ENCODE peak calls at places on chromosomes 11 and 22, in five cellular contexts. F, S, M, O and U are unnamed samples. For H3K36me3, the result is how much of the 10 kb centered on the place peaks cover.

GRCh38 chr11:31805629-31806185 is 5.4 kb downstream of the PAX6 start:
- DNase-seq in F (peak), S (no peak), M (no peak), O (no peak), U (peak)

GRCh38 chr11:126533560-126533959 is 178.1 kb downstream of the ST3GAL4 start:
- DNase-seq in F (no peak), S (no peak), M (no peak), O (no peak), U (no peak)

GRCh38 chr11:123451183-123451907 is 21.3 kb downstream of the GRAMD1B start:
- DNase-seq in F (no peak), S (no peak), M (no peak), O (no peak), U (no peak)

GRCh38 chr22:45009881-45010531 is at the start of gene PHF21B:
- DNase-seq in F (peak), S (peak), M (peak), O (peak), U (peak)

GRCh38 chr11:132464939-132465338 is 1067.4 kb downstream of the OPCML start:
- DNase-seq in F (no peak), S (no peak), M (no peak), O (no peak), U (no peak)

GRCh38 chr11:33554219-33554618 is 146.4 kb downstream of the C11orf91 start:
- DNase-seq in F (no peak), S (no peak), M (no peak), O (no peak), U (no peak)

GRCh38 chr11:61695917-61696316 is 15.7 kb downstream of the DAGLA start:
- DNase-seq in F (peak), S (peak), M (peak), O (peak), U (peak)

GRCh38 chr11:82747471-82747870 is 13.8 kb upstream of the FAM181B start:
- DNase-seq in F (no peak), S (no peak), M (no peak), O (no peak), U (no peak)

GRCh38 chr11:97454988-97455387 is 1065.2 kb downstream of the JRKL start:
- DNase-seq in F (no peak), S (no peak), M (no peak), O (peak), U (no peak)

GRCh38 chr22:22022977-22023534 is 40.5 kb upstream of the TOP3B start:
- DNase-seq in F (no peak), S (no peak), M (no peak), O (no peak), U (no peak)

GRCh38 chr11:131092469-131092868 is 176.2 kb upstream of the SNX19 start:
- DNase-seq in F (no peak), S (no peak), M (no peak), O (no peak), U (no peak)

GRCh38 chr11:9566561-9567063 is 6.9 kb upstream of the WEE1 start:
- DNase-seq in F (no peak), S (no peak), M (no peak), O (peak), U (no peak)

GRCh38 chr11:45384711-45385241 is 98.6 kb upstream of the SYT13 start:
- DNase-seq in F (peak), S (no peak), M (no peak), O (no peak), U (peak)

GRCh38 chr11:27228232-27228631 is 134.8 kb downstream of the CCDC34 start:
- DNase-seq in F (no peak), S (no peak), M (no peak), O (no peak), U (no peak)

GRCh38 chr11:64566915-64567882 is 23.8 kb upstream of the SLC22A12 start:
- DNase-seq in F (no peak), S (no peak), M (no peak), O (no peak), U (peak)

GRCh38 chr11:64568041-64568571 is 22.9 kb upstream of the SLC22A12 start:
- DNase-seq in F (no peak), S (no peak), M (no peak), O (no peak), U (peak)

GRCh38 chr11:64564419-64564818 is 26.6 kb upstream of the SLC22A12 start:
- DNase-seq in F (no peak), S (no peak), M (no peak), O (no peak), U (no peak)

GRCh38 chr11:64564947-64565889 is 25.8 kb upstream of the SLC22A12 start:
- DNase-seq in F (no peak), S (no peak), M (no peak), O (no peak), U (peak)

GRCh38 chr11:64566042-64566914 is 24.7 kb upstream of the SLC22A12 start:
- DNase-seq in F (no peak), S (peak), M (no peak), O (peak), U (peak)
- H3K4me3 ChIP-seq in F (no peak), S (no peak), M (peak), O (peak), U (peak)

DNA sequence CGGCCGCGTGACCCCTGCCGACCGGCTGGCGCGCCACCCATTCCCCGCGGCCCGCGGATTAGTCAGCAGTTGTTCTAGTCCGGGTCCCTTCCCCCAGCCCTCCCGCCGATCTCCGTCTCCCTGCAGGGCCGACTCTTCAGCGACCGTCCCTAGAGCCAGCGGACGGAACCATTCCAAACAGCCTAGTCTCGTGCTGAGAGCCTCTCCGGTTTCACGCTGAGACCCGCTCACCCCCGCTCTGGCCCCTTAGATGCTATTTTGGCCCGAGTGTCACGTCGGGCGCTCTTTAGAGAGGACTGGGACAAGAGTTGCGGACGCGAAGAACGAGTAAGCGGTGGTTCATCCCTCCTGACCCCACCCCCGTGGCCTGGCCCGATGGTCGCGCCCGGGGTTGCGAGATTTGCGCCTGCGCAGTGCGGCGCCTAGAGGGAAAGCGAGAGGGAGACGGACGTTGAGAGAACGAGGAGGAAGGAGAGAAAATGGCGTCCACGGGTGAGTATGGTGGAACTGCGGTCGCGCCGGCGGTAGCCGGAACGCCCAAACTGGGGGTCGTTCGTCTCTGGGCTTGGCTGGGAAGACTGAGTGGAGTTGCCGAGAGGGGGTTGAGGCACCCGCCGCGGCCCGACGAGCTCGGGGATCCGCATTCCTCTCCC is at the start of the genes EWSR1 and RHBDD3:
- DNase-seq in F (peak), S (peak), M (peak), O (peak), U (peak)
- H3K36me3 ChIP-seq in F (under half), S (under half), M (under half), O (under half), U (under half)

GRCh38 chr11:103700605-103701004 is 335.8 kb upstream of the DDI1 start:
- DNase-seq in F (no peak), S (no peak), M (no peak), O (peak), U (no peak)

GRCh38 chr11:103703437-103703836 is 333.0 kb upstream of the DDI1 start:
- DNase-seq in F (no peak), S (no peak), M (no peak), O (no peak), U (no peak)

GRCh38 chr11:103699656-103700055 is 336.8 kb upstream of the DDI1 start:
- DNase-seq in F (no peak), S (no peak), M (no peak), O (no peak), U (no peak)

GRCh38 chr11:103696130-103696529 is 340.3 kb upstream of the DDI1 start:
- DNase-seq in F (no peak), S (no peak), M (no peak), O (peak), U (no peak)

GRCh38 chr11:103699216-103699615 is 337.2 kb upstream of the DDI1 start:
- DNase-seq in F (no peak), S (no peak), M (no peak), O (peak), U (no peak)
- H3K4me3 ChIP-seq in F (no peak), S (no peak), M (no peak), O (no peak), U (no peak)

GRCh38 chr22:42873361-42873760 is 16.3 kb upstream of the ARFGAP3 start:
- DNase-seq in F (no peak), S (no peak), M (no peak), O (no peak), U (no peak)

GRCh38 chr22:42872821-42873220 is 15.7 kb upstream of the ARFGAP3 start:
- DNase-seq in F (no peak), S (no peak), M (no peak), O (peak), U (no peak)

GRCh38 chr22:42876041-42876440 is 19.0 kb upstream of the ARFGAP3 start:
- DNase-seq in F (no peak), S (no peak), M (no peak), O (no peak), U (no peak)

GRCh38 chr22:42871146-42872050 is 14.3 kb upstream of the ARFGAP3 start:
- DNase-seq in F (no peak), S (no peak), M (no peak), O (no peak), U (peak)

DNA sequence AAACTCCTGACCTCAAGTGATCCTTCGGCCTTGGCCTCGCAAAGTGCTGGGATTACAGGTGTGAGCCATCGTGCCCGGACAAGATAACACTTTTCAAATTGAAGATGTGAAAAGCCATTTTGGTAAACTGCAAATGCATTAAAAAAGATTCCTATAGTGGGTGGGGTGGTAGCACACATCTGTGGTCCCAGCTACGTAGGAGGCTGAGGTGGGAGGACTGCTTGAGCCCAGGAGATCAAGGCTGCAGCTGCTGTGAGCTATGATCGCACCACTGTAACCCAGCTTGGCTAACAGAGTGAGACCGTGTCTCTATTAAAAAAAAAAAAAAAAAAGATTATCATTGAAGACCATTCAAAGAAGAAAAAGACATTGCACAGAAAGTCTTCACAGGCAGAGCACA is 16.9 kb upstream of the ARFGAP3 start:
- DNase-seq in F (no peak), S (no peak), M (no peak), O (no peak), U (no peak)
- H3K36me3 ChIP-seq in F (under half), S (under half), M (half or more), O (under half), U (under half)

GRCh38 chr11:1920128-1920908 is 815 bp downstream of the TNNT3 start:
- DNase-seq in F (peak), S (no peak), M (no peak), O (no peak), U (peak)

GRCh38 chr11:1920909-1921575 is 1.5 kb downstream of the TNNT3 start:
- DNase-seq in F (peak), S (no peak), M (no peak), O (no peak), U (peak)

GRCh38 chr11:1917523-1918435 is 1.7 kb upstream of the TNNT3 start:
- DNase-seq in F (peak), S (no peak), M (no peak), O (no peak), U (peak)

GRCh38 chr11:1918436-1919315 is 827 bp upstream of the TNNT3 start:
- DNase-seq in F (peak), S (no peak), M (no peak), O (no peak), U (peak)

DNA sequence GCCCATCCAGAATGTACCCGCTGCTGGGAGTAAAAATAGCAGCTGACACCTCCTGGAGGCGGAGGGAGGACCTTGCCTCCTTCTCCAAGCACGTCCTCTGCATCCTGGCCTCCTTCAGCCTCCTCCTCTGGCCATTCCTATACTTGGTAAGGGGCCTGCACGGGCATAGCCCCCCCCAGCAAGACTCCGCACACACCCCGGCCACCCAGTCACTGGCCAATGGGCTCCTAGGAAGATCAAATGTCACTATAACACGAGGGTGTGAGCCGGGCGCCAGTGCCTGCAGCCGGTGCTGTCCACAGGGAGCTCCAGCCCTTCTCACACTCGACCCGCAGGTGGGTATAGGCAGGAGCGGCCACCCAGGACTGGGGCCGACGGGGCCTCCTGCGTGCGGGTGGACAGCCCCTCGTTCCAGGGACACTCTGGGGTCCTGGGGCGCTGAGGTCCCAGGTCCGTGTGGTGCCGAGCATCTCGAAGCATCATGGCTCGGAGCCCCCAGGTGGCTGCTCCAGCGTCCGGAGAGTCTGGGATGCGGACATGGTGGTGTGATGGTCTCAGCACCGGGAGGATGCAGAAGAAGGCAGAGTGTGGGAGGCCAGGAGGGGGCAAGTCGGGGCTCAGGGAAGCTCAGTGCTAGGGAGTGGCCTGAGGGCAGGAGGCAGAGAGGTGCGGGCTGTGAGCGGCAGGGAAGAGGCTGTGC is at the start of gene TNNT3:
- DNase-seq in F (peak), S (no peak), M (no peak), O (no peak), U (peak)
- H3K4me3 ChIP-seq in F (no peak), S (no peak), M (peak), O (no peak), U (no peak)